ENCODE peak calls at places on chromosomes 6 and 20, in four cellular contexts. O, L, T and Z are unnamed samples.
A peak's percentile ranks its signal among the peaks of the same experiment; 100 is the strongest.

GRCh38 chr20:34473262-34473883 is 42.8 kb upstream of the DYNLRB1 start:
- DNase-seq in O (peak; percentile 74), T (peak; percentile 87), L (peak; percentile 40), Z (no peak)

GRCh38 chr6:144378437-144378836 is 93.3 kb downstream of the UTRN start:
- DNase-seq in L (no peak), O (peak; percentile 49), T (peak; percentile 82), Z (no peak)

GRCh38 chr20:5077761-5078387 is 41.9 kb downstream of the PCNA start:
- DNase-seq in O (peak; percentile 4), L (no peak), T (no peak), Z (no peak)

GRCh38 chr20:11676618-11677289 is 240.9 kb upstream of the BTBD3 start:
- DNase-seq in O (peak; percentile 64), L (peak; percentile 56), T (peak; percentile 78), Z (no peak)

GRCh38 chr6:41443616-41444525 is 102.3 kb upstream of the FOXP4 start:
- DNase-seq in L (peak; percentile 71), O (no peak), T (no peak), Z (peak; percentile 83)

GRCh38 chr20:46089076-46089337 is 755 bp downstream of the NCOA5 start:
- DNase-seq in L (no peak), T (no peak), O (no peak), Z (no peak)

GRCh38 chr6:147075326-147075840 is 128.8 kb upstream of the STXBP5 start:
- DNase-seq in T (no peak), L (no peak), O (no peak), Z (no peak)

GRCh38 chr20:25749667-25750066 is 53.0 kb upstream of the ZNF337 start:
- DNase-seq in L (no peak), O (no peak), T (no peak), Z (no peak)

GRCh38 chr20:10376271-10377075 is 57.5 kb downstream of the MKKS start:
- DNase-seq in O (peak; percentile 41), L (no peak), T (peak; percentile 80), Z (no peak)

GRCh38 chr20:40766081-40766480 is 77.0 kb upstream of the MAFB start:
- DNase-seq in L (no peak), O (no peak), T (no peak), Z (no peak)

GRCh38 chr6:38739532-38739931 is 24.4 kb downstream of the DNAH8 start:
- DNase-seq in O (peak; percentile 4), T (no peak), L (no peak), Z (no peak)
- TF ChIP-seq CTCF in O (peak; percentile 38), T (no peak), L (peak; percentile 34), Z (no peak)

GRCh38 chr6:16498957-16499356 is 260.6 kb downstream of the GMPR start:
- DNase-seq in O (no peak), L (no peak), T (no peak), Z (no peak)
- TF ChIP-seq CTCF in O (no peak), L (no peak), T (no peak), Z (no peak)

GRCh38 chr6:43835872-43836419 is 65.9 kb downstream of the VEGFA start:
- DNase-seq in L (no peak), T (peak; percentile 21), O (no peak), Z (no peak)

GRCh38 chr6:43836507-43836906 is 66.5 kb downstream of the VEGFA start:
- DNase-seq in T (peak; percentile 68), O (no peak), L (no peak), Z (no peak)

GRCh38 chr6:43840490-43841218 is 70.6 kb downstream of the VEGFA start:
- DNase-seq in L (no peak), O (peak; percentile 62), T (peak; percentile 54), Z (no peak)

GRCh38 chr6:43837501-43837900 is 67.5 kb downstream of the VEGFA start:
- DNase-seq in T (no peak), O (no peak), L (no peak), Z (no peak)

DNA sequence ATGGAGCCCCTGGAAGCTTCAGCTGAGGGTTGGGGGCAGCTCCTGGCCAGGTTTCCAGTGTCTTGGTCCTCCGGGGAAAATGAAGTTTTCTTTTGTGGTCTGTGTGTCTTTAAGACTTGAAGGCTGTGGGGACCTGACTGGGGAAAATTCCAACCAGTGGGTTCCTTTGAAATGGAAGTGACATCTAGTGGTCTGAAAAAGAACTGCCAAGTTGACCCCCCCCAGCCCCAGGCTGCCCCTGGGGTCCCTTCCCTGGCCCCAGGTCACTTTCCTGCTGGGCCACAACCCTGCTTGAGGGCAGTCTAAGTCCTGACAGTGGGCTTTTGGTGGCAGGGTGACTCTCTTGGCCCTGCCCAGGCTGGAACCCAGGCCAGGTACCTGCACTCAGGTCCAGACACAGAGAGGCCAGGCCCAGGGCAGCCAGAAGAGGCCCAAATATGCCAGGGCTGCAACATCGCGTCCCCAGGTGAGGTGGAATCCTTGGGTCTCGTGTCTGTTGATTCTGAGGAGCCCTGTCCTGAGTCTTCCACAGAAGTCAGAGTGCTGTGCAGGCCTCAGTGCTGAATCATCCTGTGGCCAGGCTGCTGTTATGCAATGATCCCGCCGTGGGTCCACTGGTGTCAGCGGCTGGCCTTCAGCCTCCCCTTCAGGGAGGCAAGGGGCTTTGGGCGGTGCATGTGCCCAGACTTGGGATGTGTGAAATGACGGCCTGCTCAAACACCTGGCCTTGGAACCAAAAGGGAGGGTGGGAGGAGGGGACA is 68.4 kb downstream of the VEGFA start:
- DNase-seq in O (peak; percentile 77), T (peak; percentile 80), L (peak; percentile 18), Z (peak; percentile 70)
- TF ChIP-seq CTCF in O (peak; percentile 60), T (peak; percentile 52), L (peak; percentile 56), Z (no peak)

GRCh38 chr6:2744778-2745177 is 5.9 kb downstream of the MYLK4 start:
- DNase-seq in O (no peak), L (no peak), T (peak; percentile 23), Z (no peak)
- TF ChIP-seq CTCF in O (no peak), L (no peak), T (no peak), Z (no peak)

GRCh38 chr6:137471497-137471896 is 22.7 kb downstream of the OLIG3 start:
- DNase-seq in T (no peak), L (no peak), O (no peak), Z (no peak)

GRCh38 chr6:137472738-137473137 is 21.5 kb downstream of the OLIG3 start:
- DNase-seq in T (no peak), O (no peak), L (no peak), Z (no peak)

GRCh38 chr6:137473651-137474050 is 20.5 kb downstream of the OLIG3 start:
- DNase-seq in T (no peak), O (no peak), L (no peak), Z (no peak)

GRCh38 chr6:137471951-137472350 is 22.2 kb downstream of the OLIG3 start:
- DNase-seq in O (no peak), L (no peak), T (no peak), Z (no peak)

DNA sequence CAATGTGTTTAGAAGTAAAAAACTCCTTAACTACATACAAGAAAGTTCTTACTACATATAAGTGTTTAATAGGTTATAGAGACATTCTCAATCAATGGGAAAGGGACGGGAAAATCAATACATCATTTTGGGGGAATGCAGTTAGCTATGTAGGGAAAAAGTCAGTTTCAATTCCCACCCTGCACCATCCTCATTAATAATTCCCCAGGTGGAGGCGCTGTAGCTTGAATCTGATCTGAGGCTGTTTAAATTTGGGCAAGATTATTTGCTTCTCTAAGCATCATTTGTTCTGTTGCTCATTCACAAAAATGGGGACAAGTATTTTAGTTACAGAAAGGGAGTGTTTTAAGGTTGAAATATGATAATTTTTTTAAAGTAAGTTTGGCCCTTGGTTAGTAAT is 19.1 kb downstream of the OLIG3 start:
- DNase-seq in O (no peak), T (no peak), L (no peak), Z (no peak)
- TF ChIP-seq CTCF in O (no peak), T (no peak), L (no peak), Z (no peak)

GRCh38 chr6:161748535-161749386 is 474.9 kb upstream of the AGPAT4 start:
- DNase-seq in L (peak; percentile 45), O (no peak), T (peak; percentile 6), Z (no peak)
- TF ChIP-seq CTCF in L (peak; percentile 48), O (no peak), T (no peak), Z (peak; percentile 38)

GRCh38 chr6:35453236-35453635 is 1.1 kb downstream of the FANCE start:
- DNase-seq in T (no peak), O (peak; percentile 21), L (no peak), Z (no peak)

GRCh38 chr6:35449287-35449881 is 2.8 kb upstream of the FANCE start:
- DNase-seq in L (no peak), T (peak; percentile 81), O (peak; percentile 78), Z (no peak)

GRCh38 chr6:35454843-35455110 is 2.6 kb downstream of the FANCE start:
- DNase-seq in O (no peak), L (no peak), T (no peak), Z (no peak)

GRCh38 chr6:35451354-35452185 is 568 bp upstream of the FANCE start:
- DNase-seq in L (peak; percentile 43), T (no peak), O (no peak), Z (no peak)

GRCh38 chr6:35452186-35453090 is at the start of gene FANCE:
- DNase-seq in O (peak; percentile 86), T (peak; percentile 97), L (peak; percentile 94), Z (peak; percentile 97)
- TF ChIP-seq CTCF in O (no peak), T (no peak), L (no peak), Z (no peak)

GRCh38 chr6:39195792-39196385 is 33.4 kb downstream of the KCNK5 start:
- DNase-seq in T (no peak), O (no peak), L (no peak), Z (no peak)
- TF ChIP-seq CTCF in T (no peak), O (no peak), L (no peak), Z (no peak)

GRCh38 chr6:83071023-83071422 is 3.6 kb downstream of the DOP1A start:
- DNase-seq in L (no peak), T (no peak), O (peak; percentile 72), Z (no peak)
- TF ChIP-seq CTCF in L (no peak), T (no peak), O (peak; percentile 21), Z (no peak)